ENCODE peak calls at places on chromosomes 2 and 18, in ten cellular contexts. A, V, F, J, D, N, Z, G, I and P are unnamed samples.

GRCh38 chr18:41131050-41131449 is 824.0 kb upstream of the PIK3C3 start:
- DNase-seq in I (no peak), G (no peak), A (no peak), V (no peak), J (no peak), N (no peak), F (no peak), Z (no peak), D (no peak), P (no peak)

GRCh38 chr2:29629495-29629894 is 291.9 kb downstream of the ALK start:
- DNase-seq in F (no peak), I (no peak), N (no peak), G (no peak), V (no peak), D (no peak), Z (no peak), J (no peak), A (no peak), P (no peak)

GRCh38 chr2:127454595-127455565 is 36.7 kb downstream of the PROC start:
- DNase-seq in G (no peak), F (no peak), I (no peak), A (peak), J (no peak), V (peak), N (no peak), Z (no peak), D (no peak), P (no peak)

GRCh38 chr2:217695033-217695520 is 307.7 kb downstream of the TNS1 start:
- DNase-seq in V (no peak), N (no peak), Z (no peak), F (no peak), D (no peak), G (peak), I (no peak), A (no peak), J (peak), P (no peak)

GRCh38 chr2:66537001-66537400 is 102.1 kb downstream of the MEIS1 start:
- DNase-seq in A (no peak), D (no peak), I (peak), V (no peak), F (no peak), J (no peak), G (no peak), N (no peak), Z (no peak), P (no peak)

GRCh38 chr2:43169987-43170732 is 56.2 kb downstream of the ZFP36L2 start:
- DNase-seq in D (no peak), J (no peak), G (peak), V (peak), I (peak), Z (peak), F (no peak), N (peak), A (peak), P (peak)

GRCh38 chr18:29154758-29155725 is 978.1 kb upstream of the CDH2 start:
- DNase-seq in J (peak), V (no peak), G (no peak), Z (no peak), I (no peak), D (no peak), N (no peak), F (no peak), A (no peak), P (no peak)

GRCh38 chr2:229713371-229714079 is 830 bp downstream of the DNER start:
- DNase-seq in I (peak), G (peak), J (no peak), A (no peak), Z (peak), F (no peak), D (no peak), N (no peak), V (no peak), P (peak)

GRCh38 chr2:38146302-38146916 is 70.5 kb upstream of the CYP1B1 start:
- DNase-seq in G (no peak), Z (peak), I (peak), D (peak), J (peak), V (peak), N (peak), F (peak), A (no peak), P (peak)

GRCh38 chr18:65852273-65852672 is 101.5 kb downstream of the CDH7 start:
- DNase-seq in V (no peak), I (no peak), J (no peak), D (no peak), G (no peak), Z (no peak), F (no peak), N (no peak), A (no peak), P (no peak)

GRCh38 chr18:28013064-28013463 is 163.9 kb downstream of the CDH2 start:
- DNase-seq in A (no peak), D (no peak), J (no peak), F (no peak), V (no peak), N (no peak), Z (no peak), G (no peak), I (no peak), P (no peak)

GRCh38 chr2:128623776-128624424 is 305.2 kb upstream of the HS6ST1 start:
- DNase-seq in A (peak), V (no peak), F (no peak), I (peak), J (peak), Z (no peak), N (no peak), G (peak), D (no peak), P (no peak)

GRCh38 chr2:157480182-157480961 is 36.5 kb upstream of the CYTIP start:
- DNase-seq in V (peak), N (peak), F (no peak), A (peak), Z (no peak), G (no peak), D (peak), I (peak), J (no peak), P (no peak)

GRCh38 chr2:230627806-230628724 is 84.6 kb upstream of the CAB39 start:
- DNase-seq in V (no peak), G (no peak), A (no peak), D (no peak), J (no peak), F (no peak), Z (no peak), I (no peak), N (peak), P (no peak)

GRCh38 chr2:112259509-112260294 is 4.9 kb upstream of the ZC3H8 start:
- DNase-seq in I (peak), Z (peak), N (peak), F (peak), G (peak), D (peak), J (peak), V (peak), A (peak), P (peak)

GRCh38 chr18:79615586-79615985 is 64.0 kb upstream of the CTDP1 start:
- DNase-seq in G (no peak), A (no peak), J (no peak), F (peak), V (no peak), Z (no peak), D (no peak), I (no peak), N (no peak), P (no peak)

DNA sequence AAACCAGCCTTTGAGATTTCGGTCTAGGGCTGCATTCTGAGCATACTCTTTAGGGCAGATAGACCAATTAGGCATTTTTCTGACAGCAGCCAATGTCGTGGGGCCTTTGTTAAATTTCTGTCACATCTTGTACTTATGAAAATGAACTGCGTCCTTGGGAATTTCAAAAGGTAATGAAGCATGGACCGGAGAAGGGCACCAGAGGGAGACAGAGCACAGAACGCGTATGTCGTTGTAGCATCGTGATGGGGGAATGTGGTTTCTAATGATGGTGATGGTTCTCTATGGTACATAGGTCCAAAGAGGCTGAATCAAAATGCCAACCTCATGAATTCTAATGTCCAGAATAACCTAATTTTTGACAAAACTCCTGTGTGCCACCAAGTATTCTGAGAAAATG is 483.9 kb upstream of the CRIM1 start:
- DNase-seq in F (no peak), I (no peak), J (no peak), G (no peak), D (no peak), Z (no peak), A (no peak), N (no peak), V (no peak), P (no peak)
- TF ChIP-seq CTCF in F (no peak), I (no peak), J (no peak), G (no peak), D (no peak), Z (peak), A (no peak), N (no peak), V (no peak), P (no peak)

GRCh38 chr18:48020337-48021250 is 90.1 kb upstream of the SMAD2 start:
- DNase-seq in F (no peak), G (no peak), N (peak), Z (peak), A (no peak), V (no peak), J (no peak), D (no peak), I (no peak), P (no peak)
- TF ChIP-seq CTCF in F (no peak), G (no peak), N (no peak), Z (peak), A (no peak), V (no peak), J (no peak), D (no peak), I (no peak), P (no peak)

GRCh38 chr2:26244479-26245230 is at the start of the genes HADHA and HADHB:
- DNase-seq in A (peak), Z (peak), N (peak), I (peak), V (peak), D (peak), J (peak), F (peak), G (peak), P (peak)
- TF ChIP-seq CTCF in A (no peak), Z (peak), N (peak), I (peak), V (peak), D (peak), J (peak), F (peak), G (peak), P (no peak)

DNA sequence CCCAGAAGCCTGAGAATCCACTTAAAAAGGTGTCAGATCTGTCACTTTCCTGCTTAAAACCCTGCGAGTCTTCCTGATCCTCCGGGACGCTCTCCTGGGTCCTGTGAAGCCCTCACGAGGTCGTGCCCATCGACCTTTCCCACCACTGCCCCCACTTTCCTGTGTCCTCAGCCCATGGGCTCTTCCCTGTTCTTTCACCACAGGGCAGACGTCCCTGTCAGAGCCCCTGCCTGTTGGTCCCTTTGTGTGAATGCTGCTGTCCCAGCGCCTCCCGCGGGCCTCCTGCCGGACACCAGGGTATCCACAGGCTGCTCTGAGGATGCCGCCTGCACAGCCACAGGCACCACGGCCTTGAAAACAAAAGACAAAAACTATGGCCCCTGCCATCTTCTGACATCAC is 125.6 kb downstream of the TMEM18 start:
- DNase-seq in J (no peak), V (no peak), F (no peak), G (no peak), A (no peak), N (no peak), D (no peak), I (no peak), Z (peak), P (peak)
- TF ChIP-seq CTCF in J (no peak), V (no peak), F (no peak), G (no peak), A (no peak), N (no peak), D (no peak), I (no peak), Z (no peak), P (no peak)

DNA sequence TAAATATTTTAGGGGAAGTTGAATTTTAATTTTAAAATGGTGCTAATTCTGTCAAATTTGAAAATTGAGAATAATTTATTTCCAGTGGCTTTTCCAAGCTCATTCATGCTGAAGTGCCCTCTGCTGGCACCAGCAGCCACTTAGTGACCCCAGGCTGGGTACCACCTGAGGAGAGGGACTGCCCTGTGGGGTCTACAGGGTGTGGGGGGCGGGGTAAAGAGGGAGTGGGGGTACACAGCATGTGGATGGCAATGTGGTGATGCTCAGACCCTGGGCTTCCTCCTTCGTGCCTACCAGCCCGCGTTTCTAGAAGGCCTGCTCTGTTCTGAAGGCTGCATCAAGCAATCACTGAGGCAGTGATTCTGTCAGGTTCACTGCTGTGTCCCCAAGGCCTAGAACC is 45.1 kb upstream of the SCLY start:
- DNase-seq in D (no peak), F (no peak), I (no peak), A (no peak), V (no peak), G (no peak), N (no peak), Z (no peak), J (no peak), P (no peak)
- TF ChIP-seq CTCF in D (no peak), F (no peak), I (peak), A (no peak), V (no peak), G (peak), N (no peak), Z (peak), J (peak), P (no peak)

GRCh38 chr2:162318280-162319222 is at the start of gene IFIH1:
- DNase-seq in J (peak), F (peak), N (peak), A (peak), G (peak), V (peak), I (peak), D (peak), Z (peak), P (peak)
- TF ChIP-seq CTCF in J (peak), F (peak), N (no peak), A (no peak), G (peak), V (peak), I (peak), D (peak), Z (peak), P (no peak)

GRCh38 chr2:227106845-227107759 is 56.9 kb downstream of the COL4A4 start:
- DNase-seq in V (peak), I (peak), D (no peak), A (no peak), G (peak), N (no peak), J (peak), Z (peak), F (no peak), P (peak)
- TF ChIP-seq CTCF in V (peak), I (peak), D (peak), A (no peak), G (peak), N (peak), J (peak), Z (peak), F (no peak), P (peak)

GRCh38 chr18:9103488-9103887 is 989 bp downstream of the NDUFV2 start:
- DNase-seq in D (no peak), F (no peak), N (no peak), J (no peak), I (no peak), V (no peak), G (peak), A (no peak), Z (no peak), P (no peak)
- TF ChIP-seq CTCF in D (no peak), F (peak), N (peak), J (peak), I (no peak), V (no peak), G (no peak), A (no peak), Z (no peak), P (no peak)